ENCODE peak calls at places on chromosomes 7 and 10, in six cellular contexts. Y, Z, I, P, M and J are unnamed samples. For H3K4me1 and H3K79me2, the result is how much of the 10 kb centered on the place peaks cover.

GRCh38 chr7:30914611-30915601 is 3.3 kb downstream of the AQP1 start:
- DNase-seq in Z (peak), Y (peak), P (no peak), M (no peak), I (peak), J (no peak)

GRCh38 chr7:129970816-129971215 is 18.1 kb upstream of the UBE2H start:
- DNase-seq in I (no peak), Z (peak), Y (no peak), P (no peak), M (peak), J (no peak)

GRCh38 chr7:209846-210245 is 17.5 kb downstream of the FAM20C start:
- DNase-seq in Z (no peak), M (no peak), P (no peak), Y (peak), I (peak), J (no peak)

GRCh38 chr7:832292-832967 is at the start of gene SUN1:
- DNase-seq in Z (peak), M (peak), I (peak), P (peak), Y (peak), J (no peak)

GRCh38 chr7:40654171-40654570 is 519.4 kb downstream of the SUGCT start:
- DNase-seq in M (no peak), Y (no peak), P (no peak), I (no peak), Z (no peak), J (no peak)

GRCh38 chr10:28125701-28126100 is 126.8 kb upstream of the ODAD2 start:
- DNase-seq in P (no peak), I (peak), Y (peak), Z (no peak), M (no peak), J (no peak)

GRCh38 chr7:133633055-133633454 is 380.2 kb downstream of the EXOC4 start:
- DNase-seq in I (peak), M (peak), Y (peak), P (no peak), Z (no peak), J (no peak)

GRCh38 chr7:41447106-41448042 is 255.5 kb downstream of the INHBA start:
- DNase-seq in Z (no peak), P (no peak), M (no peak), Y (no peak), I (no peak), J (no peak)

GRCh38 chr10:917999-918398 is 13.5 kb downstream of the LARP4B start:
- DNase-seq in Z (no peak), Y (no peak), P (no peak), M (no peak), I (no peak), J (no peak)

GRCh38 chr10:36003688-36004087 is 361.6 kb upstream of the FZD8 start:
- DNase-seq in Z (no peak), I (no peak), P (no peak), M (no peak), Y (no peak), J (no peak)

GRCh38 chr7:156780724-156781455 is 112.1 kb downstream of the LMBR1 start:
- DNase-seq in Y (no peak), P (no peak), Z (no peak), M (no peak), I (no peak), J (peak)

GRCh38 chr7:155439311-155440017 is 18.5 kb upstream of the EN2 start:
- DNase-seq in Z (no peak), I (no peak), M (no peak), P (no peak), Y (no peak), J (no peak)

GRCh38 chr7:20596653-20597052 is 18.8 kb upstream of the ABCB5 start:
- DNase-seq in I (peak), Y (peak), P (no peak), Z (no peak), M (peak), J (no peak)

GRCh38 chr7:18430810-18431209 is 64.7 kb upstream of the HDAC9 start:
- DNase-seq in Z (no peak), I (no peak), M (no peak), Y (no peak), P (no peak), J (no peak)

GRCh38 chr10:75108684-75109458 is 2.6 kb upstream of the SAMD8 start:
- DNase-seq in M (no peak), Z (peak), I (no peak), P (no peak), Y (no peak), J (peak)

GRCh38 chr10:74949024-74949423 is 122.6 kb downstream of the KAT6B start:
- DNase-seq in Y (peak), M (no peak), I (no peak), Z (no peak), P (no peak), J (no peak)

GRCh38 chr10:31745612-31746376 is 182.8 kb downstream of the ARHGAP12 start:
- DNase-seq in P (no peak), M (peak), Y (peak), I (peak), Z (no peak), J (no peak)

GRCh38 chr10:97570789-97571536 is 1.6 kb upstream of the ANKRD2 start:
- DNase-seq in Z (peak), M (no peak), P (no peak), I (no peak), Y (no peak), J (no peak)

GRCh38 chr7:37511852-37512377 is 63.3 kb upstream of the ELMO1 start:
- DNase-seq in Z (no peak), M (no peak), Y (no peak), I (no peak), P (no peak), J (no peak)

GRCh38 chr7:129702316-129702715 is 90.8 kb downstream of the NRF1 start:
- DNase-seq in I (peak), Z (no peak), P (no peak), Y (peak), M (peak), J (no peak)

GRCh38 chr7:129005186-129005585 is 49.7 kb downstream of the TNPO3 start:
- DNase-seq in I (no peak), P (no peak), Z (no peak), M (no peak), Y (no peak), J (no peak)

GRCh38 chr7:122013070-122013469 is 131.0 kb downstream of the AASS start:
- DNase-seq in Z (no peak), Y (peak), M (no peak), P (peak), I (no peak), J (no peak)

GRCh38 chr10:43401627-43402026 is 7.4 kb downstream of the HNRNPF start:
- DNase-seq in Z (no peak), P (no peak), Y (no peak), I (no peak), M (peak), J (no peak)

GRCh38 chr10:79178614-79179403 is 110.0 kb downstream of the ZMIZ1 start:
- DNase-seq in Z (no peak), P (no peak), Y (peak), I (peak), M (peak), J (no peak)

GRCh38 chr7:64990216-64990615 is 620 bp downstream of the ZNF117 start:
- DNase-seq in Y (no peak), P (no peak), M (no peak), Z (no peak), I (no peak), J (no peak)

GRCh38 chr10:29379208-29379607 is 90.3 kb downstream of the LYZL1 start:
- DNase-seq in M (no peak), P (no peak), Y (peak), Z (no peak), I (no peak), J (no peak)

GRCh38 chr7:84258628-84259027 is 64.0 kb upstream of the SEMA3A start:
- DNase-seq in M (no peak), Z (no peak), I (peak), Y (no peak), P (no peak), J (no peak)

GRCh38 chr10:36172054-36172531 is 530.0 kb upstream of the FZD8 start:
- DNase-seq in P (no peak), I (peak), Y (peak), M (peak), Z (no peak), J (no peak)

GRCh38 chr7:95244616-95245015 is 79.7 kb downstream of the PON1 start:
- DNase-seq in I (no peak), Y (no peak), M (no peak), P (no peak), Z (no peak), J (no peak)

GRCh38 chr7:146112755-146113154 is 3.8 kb upstream of the CNTNAP2 start:
- DNase-seq in Y (no peak), Z (no peak), I (no peak), P (no peak), M (no peak), J (no peak)

GRCh38 chr10:17427201-17427600 is 27.2 kb downstream of the ST8SIA6 start:
- DNase-seq in Z (no peak), P (no peak), M (no peak), I (no peak), Y (no peak), J (no peak)

GRCh38 chr10:17430647-17431355 is 23.6 kb downstream of the ST8SIA6 start:
- DNase-seq in Z (peak), Y (peak), P (peak), M (peak), I (peak), J (peak)

GRCh38 chr10:17428096-17428615 is 26.2 kb downstream of the ST8SIA6 start:
- DNase-seq in Y (no peak), P (no peak), M (no peak), I (no peak), Z (no peak), J (no peak)

GRCh38 chr10:17428616-17429097 is 25.7 kb downstream of the ST8SIA6 start:
- DNase-seq in Y (no peak), I (no peak), P (peak), Z (no peak), M (peak), J (no peak)

GRCh38 chr10:17429490-17429889 is 24.9 kb downstream of the ST8SIA6 start:
- DNase-seq in I (no peak), P (no peak), M (no peak), Z (no peak), Y (no peak), J (no peak)
- H3K4me1 ChIP-seq in I (under half), P (under half), M (under half), Z (under half), Y (under half), J (under half)

GRCh38 chr7:34327681-34328080 is 330.3 kb upstream of the NPSR1 start:
- DNase-seq in Z (no peak), Y (no peak), I (peak), M (no peak), P (no peak), J (no peak)

GRCh38 chr7:34333925-34334324 is 324.1 kb upstream of the NPSR1 start:
- DNase-seq in Y (no peak), M (no peak), I (no peak), P (no peak), Z (no peak), J (no peak)

GRCh38 chr7:34331102-34331501 is 326.9 kb upstream of the NPSR1 start:
- DNase-seq in Y (no peak), I (no peak), Z (no peak), M (no peak), P (no peak), J (no peak)

GRCh38 chr7:34333184-34333583 is 324.8 kb upstream of the NPSR1 start:
- DNase-seq in M (no peak), I (no peak), Z (no peak), Y (no peak), P (no peak), J (no peak)

GRCh38 chr7:34330308-34330707 is 327.7 kb upstream of the NPSR1 start:
- DNase-seq in I (no peak), P (no peak), Z (no peak), Y (no peak), M (peak), J (no peak)
- H3K79me2 ChIP-seq in I (under half), P (under half), Z (under half), Y (under half), M (under half), J (under half)

GRCh38 chr7:151152935-151153513 is 14.5 kb downstream of the GBX1 start:
- DNase-seq in Z (no peak), M (no peak), I (no peak), P (no peak), Y (no peak), J (no peak)

GRCh38 chr7:151161757-151162156 is 5.7 kb downstream of the GBX1 start:
- DNase-seq in Z (no peak), P (no peak), M (no peak), I (no peak), Y (no peak), J (no peak)

GRCh38 chr7:151157645-151158329 is 9.7 kb downstream of the GBX1 start:
- DNase-seq in M (peak), I (peak), Z (no peak), Y (no peak), P (no peak), J (no peak)
- H3K4me3 ChIP-seq in M (no peak), I (no peak), Z (no peak), Y (no peak), P (no peak), J (no peak)

GRCh38 chr7:108291135-108291508 is 161.0 kb upstream of the LAMB4 start:
- DNase-seq in M (no peak), Y (no peak), Z (no peak), P (no peak), I (no peak), J (no peak)

GRCh38 chr7:108293190-108293612 is 163.0 kb downstream of the NRCAM start:
- DNase-seq in M (peak), Z (no peak), P (no peak), I (peak), Y (no peak), J (no peak)

GRCh38 chr7:108290344-108291134 is 160.4 kb upstream of the LAMB4 start:
- DNase-seq in M (no peak), Y (peak), P (no peak), Z (no peak), I (no peak), J (no peak)

GRCh38 chr7:108292541-108292940 is 162.4 kb upstream of the LAMB4 start:
- DNase-seq in Y (no peak), M (peak), P (no peak), Z (no peak), I (no peak), J (no peak)

GRCh38 chr7:108291791-108292440 is 161.8 kb upstream of the LAMB4 start:
- DNase-seq in M (no peak), P (no peak), I (no peak), Y (peak), Z (no peak), J (no peak)
- H3K4me1 ChIP-seq in M (half or more), P (under half), I (under half), Y (under half), Z (under half), J (under half)